ENCODE peak calls at places on chromosomes 13 and 19, in four cellular contexts. S is PC-9, U is neural progenitor cell, N is ascending aorta. Y is an unnamed sample.

GRCh38 chr13:73695325-73695724 is 438.9 kb downstream of the KLF12 start:
- DNase-seq in S (no peak), N (no peak), U (no peak), Y (no peak)

GRCh38 chr19:8367327-8368001 is 3.5 kb downstream of the ANGPTL4 start:
- DNase-seq in N (no peak), U (peak), S (peak), Y (no peak)

GRCh38 chr19:30202060-30202600 is 170.1 kb upstream of the ZNF536 start:
- DNase-seq in U (no peak), N (no peak), S (no peak), Y (peak)

GRCh38 chr13:43229506-43229905 is 206.1 kb downstream of the DNAJC15 start:
- DNase-seq in U (no peak), S (no peak), N (no peak), Y (no peak)

GRCh38 chr13:89968468-89968867 is 1379.0 kb upstream of the MIR17HG start:
- DNase-seq in S (no peak), N (no peak), U (no peak), Y (no peak)

GRCh38 chr19:12973236-12973635 is 3.9 kb downstream of the DAND5 start:
- DNase-seq in U (no peak), N (no peak), S (no peak), Y (no peak)

GRCh38 chr19:34317311-34317927 is 47.6 kb upstream of the GPI start:
- DNase-seq in U (no peak), N (no peak), S (peak), Y (no peak)

GRCh38 chr13:67230243-67230773 is at the start of gene PCDH9:
- DNase-seq in U (peak), N (peak), S (peak), Y (peak)

GRCh38 chr13:25153736-25154135 is 18.4 kb downstream of the AMER2 start:
- DNase-seq in S (no peak), U (peak), N (no peak), Y (no peak)

GRCh38 chr13:114235697-114236096 is 1.0 kb downstream of the CDC16 start:
- DNase-seq in U (peak), S (no peak), N (no peak), Y (no peak)

GRCh38 chr13:34458756-34459462 is 483.2 kb upstream of the NBEA start:
- DNase-seq in S (no peak), N (no peak), U (no peak), Y (no peak)

GRCh38 chr13:103466761-103467160 is 400.5 kb upstream of the SLC10A2 start:
- DNase-seq in N (no peak), S (no peak), U (no peak), Y (no peak)

GRCh38 chr19:17479325-17479791 is 9.0 kb downstream of the SLC27A1 start:
- DNase-seq in S (no peak), U (no peak), N (no peak), Y (no peak)

GRCh38 chr13:32370805-32371204 is 55.5 kb downstream of the BRCA2 start:
- DNase-seq in N (no peak), U (no peak), S (no peak), Y (no peak)

GRCh38 chr13:51804295-51805172 is 571 bp upstream of the DHRS12 start:
- DNase-seq in S (no peak), U (no peak), N (no peak), Y (no peak)

GRCh38 chr13:109569938-109570711 is 216.3 kb downstream of the IRS2 start:
- DNase-seq in U (no peak), N (no peak), S (no peak), Y (peak)

GRCh38 chr13:69579351-69579750 is 528.3 kb upstream of the ATXN8OS start:
- DNase-seq in S (no peak), U (no peak), N (no peak), Y (peak)

GRCh38 chr13:20125129-20125782 is 35.6 kb downstream of the GJA3 start:
- DNase-seq in U (no peak), S (no peak), N (no peak), Y (no peak)

GRCh38 chr13:42474954-42475353 is 99.0 kb upstream of the TNFSF11 start:
- DNase-seq in S (no peak), U (no peak), N (no peak), Y (no peak)

GRCh38 chr13:93151277-93151676 is 75.3 kb upstream of the GPC6 start:
- DNase-seq in S (no peak), N (no peak), U (no peak), Y (no peak)

GRCh38 chr13:103531278-103531677 is 465.1 kb upstream of the SLC10A2 start:
- DNase-seq in U (no peak), S (no peak), N (no peak), Y (no peak)

GRCh38 chr19:42125536-42125935 is 6.7 kb downstream of the POU2F2 start:
- DNase-seq in S (no peak), U (no peak), N (no peak), Y (no peak)

GRCh38 chr19:1089891-1090290 is 5.3 kb downstream of the POLR2E start:
- DNase-seq in U (no peak), S (no peak), N (no peak), Y (no peak)

GRCh38 chr13:73521291-73521626 is 462.5 kb downstream of the KLF5 start:
- DNase-seq in S (no peak), N (no peak), U (no peak), Y (no peak)

GRCh38 chr13:95317037-95317989 is 16.1 kb upstream of the ABCC4 start:
- DNase-seq in U (no peak), S (no peak), N (no peak), Y (no peak)

GRCh38 chr13:52615817-52616216 is 26.4 kb upstream of the HNRNPA1L2 start:
- DNase-seq in N (no peak), S (no peak), U (no peak), Y (peak)

GRCh38 chr19:10961073-10961762 is 388 bp downstream of the SMARCA4 start:
- DNase-seq in N (no peak), U (peak), S (peak), Y (no peak)

GRCh38 chr13:111573362-111573761 is 252.9 kb downstream of the TEX29 start:
- DNase-seq in N (no peak), U (no peak), S (no peak), Y (no peak)

GRCh38 chr19:934865-935422 is 9.1 kb downstream of the ARID3A start:
- DNase-seq in S (peak), U (no peak), N (peak), Y (no peak)

GRCh38 chr19:7916137-7916907 is 1.7 kb downstream of the TGFBR3L start:
- DNase-seq in U (peak), S (no peak), N (no peak), Y (peak)

GRCh38 chr19:34430738-34431625 is 2.8 kb downstream of the UBA2 start:
- DNase-seq in U (peak), N (no peak), S (no peak), Y (peak)

GRCh38 chr19:36019061-36019670 is 5.2 kb upstream of the ALKBH6 start:
- DNase-seq in N (no peak), S (no peak), U (no peak), Y (no peak)

GRCh38 chr19:6738726-6739389 is 622 bp upstream of the TRIP10 start:
- DNase-seq in N (no peak), U (peak), S (peak), Y (no peak)

GRCh38 chr19:3867971-3868769 is 668 bp downstream of the ZFR2 start:
- DNase-seq in N (no peak), S (no peak), U (peak), Y (no peak)

GRCh38 chr13:110914293-110915056 is 394 bp downstream of the ANKRD10 start:
- DNase-seq in S (peak), U (peak), N (peak), Y (peak)

GRCh38 chr13:45229172-45229571 is 28.3 kb upstream of the KCTD4 start:
- DNase-seq in N (no peak), S (no peak), U (no peak), Y (no peak)

GRCh38 chr19:3440082-3440481 is 40.2 kb downstream of the SMIM24 start:
- DNase-seq in U (peak), N (no peak), S (peak), Y (peak)

GRCh38 chr13:51524846-51525566 is 59.3 kb upstream of the WDFY2 start:
- DNase-seq in S (no peak), N (no peak), U (no peak), Y (no peak)

DNA sequence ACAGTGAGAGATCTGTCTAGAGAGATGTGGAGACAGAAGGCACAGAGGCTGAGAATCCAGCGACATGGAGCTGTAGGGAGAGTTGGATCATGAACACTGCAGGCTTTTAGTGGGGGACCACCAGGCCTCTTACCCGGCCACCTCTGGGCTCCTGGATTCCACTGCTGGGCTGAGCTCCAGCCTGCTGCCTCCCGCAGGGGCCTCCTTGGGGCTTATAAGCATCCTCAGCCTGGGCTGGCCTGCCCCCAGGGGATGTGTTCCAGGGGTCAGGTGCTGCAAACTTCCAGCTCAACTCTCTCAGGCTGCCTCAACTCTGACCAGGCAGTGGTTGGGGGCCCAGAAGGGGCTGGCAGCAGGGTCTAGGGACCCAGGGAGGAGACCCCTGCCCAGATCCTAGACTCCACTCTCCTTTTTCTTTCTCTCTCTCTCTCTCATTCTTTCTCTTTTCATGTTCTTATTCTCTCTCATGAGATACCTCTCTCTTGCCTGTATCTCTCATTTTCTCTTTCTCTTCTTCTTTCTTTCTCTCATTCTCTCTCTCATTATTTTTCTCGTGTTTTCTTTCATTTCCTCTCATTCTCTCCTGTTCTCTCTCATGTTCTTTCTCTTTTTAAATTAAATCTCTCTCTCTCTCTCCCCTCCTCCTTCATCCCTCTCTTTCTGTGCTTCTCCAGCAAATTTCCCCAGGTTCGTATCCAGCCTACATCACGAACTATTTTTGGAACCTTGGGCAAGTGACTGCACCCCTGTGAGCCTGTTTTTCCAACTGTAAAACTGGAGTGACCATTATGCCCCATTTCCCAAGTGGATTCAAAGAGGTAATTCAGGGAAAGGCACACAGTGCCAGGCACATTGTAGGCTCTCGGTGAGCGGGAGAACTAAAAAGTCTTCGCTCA is at the start of gene KLK4:
- DNase-seq in N (no peak), S (no peak), U (no peak), Y (no peak)
- TF ChIP-seq CTCF in N (no peak), S (no peak), U (no peak), Y (no peak)

GRCh38 chr19:38307076-38307475 is 3.0 kb downstream of the C19orf33 start:
- DNase-seq in N (no peak), S (no peak), U (no peak), Y (no peak)
- TF ChIP-seq CTCF in N (no peak), S (no peak), U (no peak), Y (no peak)

DNA sequence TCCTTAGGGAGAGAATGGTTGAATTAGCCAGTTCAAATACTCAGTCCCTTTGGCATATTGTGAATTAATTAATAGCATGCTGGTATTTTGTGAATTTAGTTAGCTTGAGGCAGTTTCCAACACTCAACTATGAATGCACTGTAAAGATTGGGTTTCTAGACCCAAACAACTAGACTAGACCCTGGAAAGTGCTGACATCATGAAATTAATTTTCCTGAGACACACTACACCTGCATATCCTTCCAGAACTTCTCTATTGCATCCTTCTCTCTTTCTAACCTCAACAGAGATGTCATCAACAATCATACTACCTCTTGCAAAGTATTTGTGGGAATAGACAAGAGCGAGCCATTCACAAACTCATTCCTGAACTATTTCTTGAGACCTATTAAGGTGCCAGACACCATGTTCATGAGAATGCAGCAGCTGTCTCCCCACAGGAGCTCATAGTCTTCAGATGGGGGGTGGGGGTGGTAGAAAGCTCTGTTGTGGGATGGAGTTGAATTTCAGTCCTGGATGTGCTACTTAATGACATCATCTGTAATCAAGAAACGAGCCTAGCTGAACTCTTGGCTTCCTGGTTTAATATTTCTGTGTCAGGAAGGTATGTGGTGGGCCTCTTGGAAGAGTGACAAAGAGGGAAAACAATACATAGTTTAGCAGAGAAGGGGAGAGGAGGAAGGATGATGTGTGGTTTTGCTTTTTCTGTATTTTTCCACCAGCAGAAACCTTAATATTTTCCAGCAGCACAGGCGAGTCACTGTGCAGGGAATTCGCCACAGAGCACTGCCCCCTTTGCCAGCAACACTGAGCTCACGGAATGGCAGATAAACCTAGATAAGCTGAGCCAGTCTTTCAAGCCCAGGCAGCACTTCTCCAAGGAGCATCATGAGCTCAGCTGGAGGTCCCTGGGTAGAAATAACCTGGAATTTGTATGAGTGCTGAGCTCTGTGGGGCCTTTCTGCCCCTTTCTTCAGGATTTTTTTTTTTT is 53.1 kb upstream of the CYSLTR2 start:
- DNase-seq in N (no peak), S (no peak), U (no peak), Y (no peak)
- TF ChIP-seq CTCF in N (no peak), S (no peak), U (no peak), Y (no peak)

GRCh38 chr19:45924891-45925447 is 10.4 kb upstream of the NANOS2 start:
- DNase-seq in S (no peak), N (no peak), U (no peak), Y (no peak)

GRCh38 chr19:45920458-45920857 is 5.9 kb upstream of the NANOS2 start:
- DNase-seq in S (no peak), U (no peak), N (no peak), Y (no peak)

GRCh38 chr19:45918721-45919120 is 4.1 kb upstream of the NANOS2 start:
- DNase-seq in N (no peak), U (no peak), S (no peak), Y (no peak)

GRCh38 chr19:45919678-45920077 is 5.1 kb upstream of the NANOS2 start:
- DNase-seq in U (no peak), S (no peak), N (no peak), Y (no peak)

GRCh38 chr19:45922281-45922680 is 7.7 kb upstream of the NANOS2 start:
- DNase-seq in N (no peak), S (no peak), U (peak), Y (no peak)
- TF ChIP-seq CTCF in N (no peak), S (no peak), U (peak), Y (peak)

DNA sequence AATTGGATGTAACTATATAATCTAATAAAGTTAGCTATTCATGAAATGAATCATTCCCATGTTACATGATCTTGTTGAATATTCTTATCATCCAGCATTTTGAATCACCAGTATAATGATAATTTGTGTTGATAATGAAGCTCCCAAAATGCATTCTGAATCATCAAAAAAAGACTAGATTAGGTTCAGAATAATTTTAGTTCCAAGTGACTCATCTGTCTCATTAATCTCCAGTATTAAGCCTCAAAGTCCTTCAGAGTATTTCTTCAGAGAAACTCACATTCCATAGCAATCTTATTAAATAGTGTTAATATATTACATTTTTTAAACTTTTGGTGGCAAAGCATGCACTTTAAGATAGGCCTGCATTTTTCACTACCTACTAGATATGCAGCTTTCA is 207.5 kb downstream of the SLITRK5 start:
- DNase-seq in S (no peak), U (no peak), N (no peak), Y (no peak)
- TF ChIP-seq CTCF in S (no peak), U (no peak), N (no peak), Y (no peak)

DNA sequence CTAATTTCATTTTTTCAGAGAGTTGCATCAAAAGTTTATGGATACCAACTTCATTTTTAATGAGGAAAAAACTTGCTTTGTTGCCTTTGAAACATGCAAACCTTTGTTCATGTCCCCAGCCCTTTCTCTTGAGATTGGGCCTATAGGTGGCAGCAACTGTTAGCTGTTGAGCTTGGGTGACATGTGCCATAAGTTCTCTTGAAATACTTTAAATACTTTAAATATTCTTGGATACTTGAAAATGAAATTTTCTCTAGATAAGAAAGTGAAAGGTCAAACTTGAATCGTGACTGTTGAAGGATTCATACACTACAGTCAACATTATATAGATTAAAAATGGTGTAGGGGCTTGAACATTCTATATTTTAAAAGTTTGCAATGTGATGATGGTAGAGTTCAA is 294.9 kb downstream of the NDFIP2 start:
- DNase-seq in N (no peak), U (peak), S (peak), Y (peak)
- TF ChIP-seq CTCF in N (peak), U (peak), S (peak), Y (no peak)

GRCh38 chr19:40690050-40690698 is at the start of gene NUMBL:
- DNase-seq in U (no peak), N (no peak), S (no peak), Y (no peak)
- TF ChIP-seq CTCF in U (no peak), N (no peak), S (no peak), Y (no peak)

GRCh38 chr19:32676186-32676894 is 692 bp downstream of the RGS9BP start:
- DNase-seq in S (no peak), N (no peak), U (peak), Y (peak)
- TF ChIP-seq CTCF in S (no peak), N (no peak), U (no peak), Y (no peak)

GRCh38 chr19:57651654-57651996 is 17.1 kb upstream of the ZSCAN4 start:
- DNase-seq in U (peak), N (no peak), S (no peak), Y (no peak)
- TF ChIP-seq CTCF in U (peak), N (no peak), S (no peak), Y (no peak)

DNA sequence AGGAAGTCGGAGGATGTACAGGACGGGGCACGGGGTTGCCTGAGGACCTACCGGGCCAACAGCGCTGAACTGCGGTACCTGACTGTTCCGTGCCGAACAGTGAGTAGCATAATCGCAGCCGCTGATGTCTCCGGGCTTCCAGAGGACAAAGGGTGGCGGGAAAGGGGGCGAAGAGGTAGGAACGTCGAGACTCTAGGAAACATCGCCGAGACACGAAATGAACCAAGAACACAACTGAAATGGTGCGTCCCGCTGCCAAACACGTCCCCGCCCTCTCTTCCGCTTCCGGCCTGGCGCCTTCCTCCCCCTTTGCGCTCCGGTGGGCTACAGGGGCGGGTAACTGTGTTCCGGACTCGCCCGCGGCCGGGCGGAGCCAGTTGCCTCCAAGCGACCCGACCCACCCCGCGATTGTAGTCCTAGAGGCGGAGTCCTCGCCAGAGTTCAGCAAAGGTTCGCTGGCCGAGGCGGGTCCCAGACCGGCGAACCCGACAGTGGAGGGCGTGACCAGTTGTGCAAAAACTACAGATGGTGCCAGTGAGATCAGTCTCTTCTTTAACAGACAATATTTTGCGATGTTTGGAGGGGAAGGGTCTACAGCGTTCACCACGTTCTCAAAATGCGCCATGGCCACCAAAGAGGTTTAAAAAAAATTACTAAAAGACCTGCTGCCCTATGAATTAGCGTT is at the start of gene MRPS31:
- DNase-seq in S (peak), U (peak), N (peak), Y (peak)
- TF ChIP-seq CTCF in S (no peak), U (no peak), N (no peak), Y (no peak)

Y was measured in GM20000.